ENCODE peak calls at places on chromosomes 6 and 20, in six cellular contexts. One of them, this sample, is unnamed.

GRCh38 chr6:4727236-4727635 is 49.0 kb upstream of the CDYL start:
- DNase-seq in progenitor cell of endocrine pancreas: no peak
- DNase-seq in lower leg skin: no peak
- DNase-seq in HFFc6: no peak
- DNase-seq in choroid plexus epithelial cell: no peak
- DNase-seq in WERI-Rb-1: no peak
- DNase-seq in this sample: no peak

GRCh38 chr6:163941471-163941980 is 527.0 kb downstream of the QKI start:
- DNase-seq in progenitor cell of endocrine pancreas: no peak
- DNase-seq in lower leg skin: no peak
- DNase-seq in HFFc6: no peak
- DNase-seq in choroid plexus epithelial cell: no peak
- DNase-seq in WERI-Rb-1: no peak
- DNase-seq in this sample: no peak

GRCh38 chr6:7207688-7208087 is 99.9 kb downstream of the RREB1 start:
- DNase-seq in progenitor cell of endocrine pancreas: no peak
- DNase-seq in lower leg skin: no peak
- DNase-seq in HFFc6: no peak
- DNase-seq in choroid plexus epithelial cell: no peak
- DNase-seq in WERI-Rb-1: no peak
- DNase-seq in this sample: no peak

GRCh38 chr6:136051140-136051775 is 198.9 kb downstream of the MTFR2 start:
- DNase-seq in progenitor cell of endocrine pancreas: no peak
- DNase-seq in lower leg skin: no peak
- DNase-seq in HFFc6: peak
- DNase-seq in choroid plexus epithelial cell: peak
- DNase-seq in WERI-Rb-1: no peak
- DNase-seq in this sample: no peak

GRCh38 chr6:113010181-113010580 is 663.1 kb downstream of the RFPL4B start:
- DNase-seq in progenitor cell of endocrine pancreas: no peak
- DNase-seq in lower leg skin: no peak
- DNase-seq in HFFc6: no peak
- DNase-seq in choroid plexus epithelial cell: no peak
- DNase-seq in WERI-Rb-1: no peak
- DNase-seq in this sample: no peak

GRCh38 chr6:10555625-10556309 is 34.6 kb downstream of the GCNT2 start:
- DNase-seq in progenitor cell of endocrine pancreas: no peak
- DNase-seq in lower leg skin: peak
- DNase-seq in HFFc6: no peak
- DNase-seq in choroid plexus epithelial cell: peak
- DNase-seq in WERI-Rb-1: peak
- DNase-seq in this sample: peak

GRCh38 chr6:38187285-38187684 is 367.8 kb downstream of the ZFAND3 start:
- DNase-seq in progenitor cell of endocrine pancreas: no peak
- DNase-seq in lower leg skin: no peak
- DNase-seq in HFFc6: no peak
- DNase-seq in choroid plexus epithelial cell: peak
- DNase-seq in WERI-Rb-1: peak
- DNase-seq in this sample: no peak

GRCh38 chr20:33707668-33708067 is 12.4 kb downstream of the PXMP4 start:
- DNase-seq in progenitor cell of endocrine pancreas: no peak
- DNase-seq in lower leg skin: no peak
- DNase-seq in HFFc6: no peak
- DNase-seq in choroid plexus epithelial cell: no peak
- DNase-seq in WERI-Rb-1: no peak
- DNase-seq in this sample: no peak

GRCh38 chr6:147170269-147170668 is 33.9 kb upstream of the STXBP5 start:
- DNase-seq in progenitor cell of endocrine pancreas: no peak
- DNase-seq in lower leg skin: no peak
- DNase-seq in HFFc6: peak
- DNase-seq in choroid plexus epithelial cell: peak
- DNase-seq in WERI-Rb-1: no peak
- DNase-seq in this sample: peak

GRCh38 chr20:43983359-43983758 is 68.7 kb downstream of the TOX2 start:
- DNase-seq in progenitor cell of endocrine pancreas: no peak
- DNase-seq in lower leg skin: no peak
- DNase-seq in HFFc6: no peak
- DNase-seq in choroid plexus epithelial cell: no peak
- DNase-seq in WERI-Rb-1: peak
- DNase-seq in this sample: no peak

GRCh38 chr20:58703765-58704331 is 11.2 kb downstream of the NPEPL1 start:
- DNase-seq in progenitor cell of endocrine pancreas: no peak
- DNase-seq in lower leg skin: no peak
- DNase-seq in HFFc6: no peak
- DNase-seq in choroid plexus epithelial cell: no peak
- DNase-seq in WERI-Rb-1: no peak
- DNase-seq in this sample: no peak

GRCh38 chr6:101477436-101477835 is 83.9 kb downstream of the GRIK2 start:
- DNase-seq in progenitor cell of endocrine pancreas: no peak
- DNase-seq in lower leg skin: no peak
- DNase-seq in HFFc6: no peak
- DNase-seq in choroid plexus epithelial cell: no peak
- DNase-seq in WERI-Rb-1: peak
- DNase-seq in this sample: no peak

GRCh38 chr6:37798436-37799262 is 20.9 kb upstream of the ZFAND3 start:
- DNase-seq in progenitor cell of endocrine pancreas: no peak
- DNase-seq in lower leg skin: no peak
- DNase-seq in HFFc6: no peak
- DNase-seq in choroid plexus epithelial cell: no peak
- DNase-seq in WERI-Rb-1: no peak
- DNase-seq in this sample: no peak

GRCh38 chr20:59010995-59011873 is 4.2 kb upstream of the CTSZ start:
- DNase-seq in progenitor cell of endocrine pancreas: no peak
- DNase-seq in lower leg skin: no peak
- DNase-seq in HFFc6: peak
- DNase-seq in choroid plexus epithelial cell: peak
- DNase-seq in WERI-Rb-1: no peak
- DNase-seq in this sample: peak

GRCh38 chr20:53161473-53161872 is 189.3 kb downstream of the TSHZ2 start:
- DNase-seq in progenitor cell of endocrine pancreas: no peak
- DNase-seq in lower leg skin: no peak
- DNase-seq in HFFc6: no peak
- DNase-seq in choroid plexus epithelial cell: no peak
- DNase-seq in WERI-Rb-1: no peak
- DNase-seq in this sample: no peak

GRCh38 chr20:53164072-53164471 is 191.9 kb downstream of the TSHZ2 start:
- DNase-seq in progenitor cell of endocrine pancreas: no peak
- DNase-seq in lower leg skin: no peak
- DNase-seq in HFFc6: no peak
- DNase-seq in choroid plexus epithelial cell: no peak
- DNase-seq in WERI-Rb-1: no peak
- DNase-seq in this sample: no peak

GRCh38 chr20:53161073-53161472 is 188.9 kb downstream of the TSHZ2 start:
- DNase-seq in progenitor cell of endocrine pancreas: no peak
- DNase-seq in lower leg skin: no peak
- DNase-seq in HFFc6: no peak
- DNase-seq in choroid plexus epithelial cell: no peak
- DNase-seq in WERI-Rb-1: no peak
- DNase-seq in this sample: no peak

GRCh38 chr20:53163486-53163885 is 191.3 kb downstream of the TSHZ2 start:
- DNase-seq in progenitor cell of endocrine pancreas: no peak
- DNase-seq in lower leg skin: no peak
- DNase-seq in HFFc6: no peak
- DNase-seq in choroid plexus epithelial cell: peak
- DNase-seq in WERI-Rb-1: no peak
- DNase-seq in this sample: peak

DNA sequence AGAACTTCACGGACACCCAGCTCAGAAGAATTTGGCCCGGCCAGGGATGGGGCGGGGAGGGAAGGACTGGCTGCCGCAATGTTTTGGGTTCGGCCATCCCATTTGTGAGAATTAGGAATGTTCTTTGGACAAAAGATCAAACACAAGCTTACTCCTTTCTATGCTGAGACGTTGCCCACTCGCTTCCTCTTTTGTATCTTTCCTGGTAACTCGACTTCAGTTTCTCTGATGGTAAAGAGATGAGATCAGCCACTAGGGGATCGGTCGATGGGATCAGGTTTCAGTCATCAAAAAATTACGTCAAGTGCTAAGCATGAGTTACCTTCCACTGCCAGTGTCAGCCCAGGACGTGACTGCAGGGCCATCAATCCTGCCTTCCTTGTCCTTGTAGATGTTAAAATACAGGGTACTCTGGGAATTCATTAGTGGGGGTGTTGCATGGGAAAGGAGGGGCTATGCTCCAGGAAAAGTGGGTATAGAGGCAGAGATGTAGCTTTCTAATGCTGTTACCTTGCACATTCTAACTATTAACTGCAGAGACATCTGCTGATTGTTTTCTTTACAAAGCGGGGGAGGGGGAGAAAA is 190.2 kb downstream of the TSHZ2 start:
- DNase-seq in progenitor cell of endocrine pancreas: no peak
- DNase-seq in lower leg skin: peak
- DNase-seq in HFFc6: peak
- DNase-seq in choroid plexus epithelial cell: peak
- DNase-seq in WERI-Rb-1: peak
- DNase-seq in this sample: peak
- TF ChIP-seq CTCF in progenitor cell of endocrine pancreas: peak
- TF ChIP-seq CTCF in lower leg skin: no peak
- TF ChIP-seq CTCF in HFFc6: no peak
- TF ChIP-seq CTCF in choroid plexus epithelial cell: peak
- TF ChIP-seq CTCF in WERI-Rb-1: peak
- TF ChIP-seq CTCF in this sample: no peak

GRCh38 chr20:57512432-57512831 is 12.5 kb downstream of the CTCFL start:
- DNase-seq in progenitor cell of endocrine pancreas: no peak
- DNase-seq in lower leg skin: no peak
- DNase-seq in HFFc6: no peak
- DNase-seq in choroid plexus epithelial cell: no peak
- DNase-seq in WERI-Rb-1: no peak
- DNase-seq in this sample: no peak

GRCh38 chr20:57507477-57507876 is 17.5 kb downstream of the CTCFL start:
- DNase-seq in progenitor cell of endocrine pancreas: no peak
- DNase-seq in lower leg skin: no peak
- DNase-seq in HFFc6: no peak
- DNase-seq in choroid plexus epithelial cell: peak
- DNase-seq in WERI-Rb-1: no peak
- DNase-seq in this sample: peak

GRCh38 chr20:57508831-57509230 is 16.1 kb downstream of the CTCFL start:
- DNase-seq in progenitor cell of endocrine pancreas: no peak
- DNase-seq in lower leg skin: no peak
- DNase-seq in HFFc6: no peak
- DNase-seq in choroid plexus epithelial cell: no peak
- DNase-seq in WERI-Rb-1: no peak
- DNase-seq in this sample: no peak

GRCh38 chr20:57508381-57508780 is 16.6 kb downstream of the CTCFL start:
- DNase-seq in progenitor cell of endocrine pancreas: no peak
- DNase-seq in lower leg skin: no peak
- DNase-seq in HFFc6: no peak
- DNase-seq in choroid plexus epithelial cell: no peak
- DNase-seq in WERI-Rb-1: peak
- DNase-seq in this sample: no peak

GRCh38 chr20:57509665-57510237 is 15.2 kb downstream of the CTCFL start:
- DNase-seq in progenitor cell of endocrine pancreas: no peak
- DNase-seq in lower leg skin: no peak
- DNase-seq in HFFc6: no peak
- DNase-seq in choroid plexus epithelial cell: peak
- DNase-seq in WERI-Rb-1: peak
- DNase-seq in this sample: peak
- TF ChIP-seq CTCF in progenitor cell of endocrine pancreas: peak
- TF ChIP-seq CTCF in lower leg skin: no peak
- TF ChIP-seq CTCF in HFFc6: peak
- TF ChIP-seq CTCF in choroid plexus epithelial cell: peak
- TF ChIP-seq CTCF in WERI-Rb-1: peak
- TF ChIP-seq CTCF in this sample: peak

GRCh38 chr6:142339969-142340368 is 38.2 kb downstream of the ADGRG6 start:
- DNase-seq in progenitor cell of endocrine pancreas: no peak
- DNase-seq in lower leg skin: no peak
- DNase-seq in HFFc6: no peak
- DNase-seq in choroid plexus epithelial cell: no peak
- DNase-seq in WERI-Rb-1: no peak
- DNase-seq in this sample: no peak

GRCh38 chr6:142342986-142343385 is 41.2 kb downstream of the ADGRG6 start:
- DNase-seq in progenitor cell of endocrine pancreas: no peak
- DNase-seq in lower leg skin: no peak
- DNase-seq in HFFc6: no peak
- DNase-seq in choroid plexus epithelial cell: no peak
- DNase-seq in WERI-Rb-1: no peak
- DNase-seq in this sample: no peak

GRCh38 chr6:142336183-142336582 is 34.4 kb downstream of the ADGRG6 start:
- DNase-seq in progenitor cell of endocrine pancreas: no peak
- DNase-seq in lower leg skin: no peak
- DNase-seq in HFFc6: no peak
- DNase-seq in choroid plexus epithelial cell: no peak
- DNase-seq in WERI-Rb-1: no peak
- DNase-seq in this sample: no peak

GRCh38 chr6:142336787-142337186 is 35.0 kb downstream of the ADGRG6 start:
- DNase-seq in progenitor cell of endocrine pancreas: no peak
- DNase-seq in lower leg skin: no peak
- DNase-seq in HFFc6: no peak
- DNase-seq in choroid plexus epithelial cell: no peak
- DNase-seq in WERI-Rb-1: no peak
- DNase-seq in this sample: no peak

DNA sequence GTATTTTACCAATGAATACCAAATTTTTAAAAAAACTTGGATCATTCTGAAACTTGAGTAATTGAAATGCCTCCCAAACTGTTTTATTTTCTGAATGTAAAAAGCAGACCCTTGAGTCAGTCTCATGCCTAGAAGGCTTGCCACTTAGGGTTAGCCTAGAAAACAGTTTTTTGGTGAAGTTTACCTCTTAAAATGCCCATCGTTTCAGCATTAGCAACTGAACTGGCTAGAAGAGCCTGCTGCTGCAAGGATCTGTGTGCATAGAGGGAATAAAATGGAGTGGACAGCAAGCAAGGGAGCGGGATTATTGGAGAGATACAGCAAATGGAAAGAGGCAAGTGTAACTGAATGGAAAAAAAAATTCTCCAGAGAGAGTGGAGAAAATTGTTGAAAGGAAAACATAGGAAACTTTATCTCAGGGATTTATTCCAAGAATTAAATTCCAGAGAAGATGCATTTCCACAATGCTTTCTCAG is 40.1 kb downstream of the ADGRG6 start:
- DNase-seq in progenitor cell of endocrine pancreas: no peak
- DNase-seq in lower leg skin: no peak
- DNase-seq in HFFc6: no peak
- DNase-seq in choroid plexus epithelial cell: no peak
- DNase-seq in WERI-Rb-1: no peak
- DNase-seq in this sample: no peak
- TF ChIP-seq CTCF in progenitor cell of endocrine pancreas: no peak
- TF ChIP-seq CTCF in lower leg skin: no peak
- TF ChIP-seq CTCF in HFFc6: no peak
- TF ChIP-seq CTCF in choroid plexus epithelial cell: no peak
- TF ChIP-seq CTCF in WERI-Rb-1: no peak
- TF ChIP-seq CTCF in this sample: no peak

DNA sequence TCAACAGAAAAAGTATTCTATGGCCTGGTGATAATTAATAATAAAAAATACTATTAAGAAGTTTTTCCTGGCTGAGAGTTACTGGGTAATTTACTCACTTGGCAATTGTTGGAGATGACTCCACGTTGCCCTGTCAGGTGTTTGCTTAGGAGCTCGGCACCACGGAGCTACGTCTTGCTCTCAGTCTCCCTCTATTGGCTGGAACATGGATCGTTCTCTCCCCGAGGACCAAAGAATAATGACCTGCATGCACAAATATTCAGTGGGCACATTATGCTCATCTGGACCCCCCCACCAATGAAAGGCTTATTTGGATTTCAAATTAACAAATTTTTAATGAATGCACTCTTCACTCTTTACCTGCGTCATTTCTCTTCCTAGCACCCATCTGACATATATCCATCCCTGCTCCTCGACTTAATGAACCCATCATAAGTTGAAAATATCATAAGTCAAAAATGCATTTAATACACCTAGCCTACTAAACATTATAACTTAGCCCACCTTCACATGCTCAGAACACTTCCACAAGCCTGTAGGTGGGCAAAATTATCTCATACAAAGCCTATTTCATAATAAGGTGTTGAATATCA is 71.0 kb upstream of the CD83 start:
- DNase-seq in progenitor cell of endocrine pancreas: no peak
- DNase-seq in lower leg skin: peak
- DNase-seq in HFFc6: peak
- DNase-seq in choroid plexus epithelial cell: peak
- DNase-seq in WERI-Rb-1: peak
- DNase-seq in this sample: peak
- TF ChIP-seq CTCF in progenitor cell of endocrine pancreas: peak
- TF ChIP-seq CTCF in lower leg skin: no peak
- TF ChIP-seq CTCF in HFFc6: peak
- TF ChIP-seq CTCF in choroid plexus epithelial cell: peak
- TF ChIP-seq CTCF in WERI-Rb-1: peak
- TF ChIP-seq CTCF in this sample: peak

This sample was measured in MCF 10A.